ENCODE peak calls at places on chromosomes 1 and 21, in five cellular contexts. S is NT2/D1, F is H1, K is HepG2, M is GM12878. G is an unnamed sample.

GRCh38 chr21:35051287-35051818 is 2.3 kb upstream of the RUNX1 start:
- DNase-seq in S (peak; percentile 70), F (peak; percentile 58), K (peak; percentile 82), M (no peak), G (peak; percentile 74)

GRCh38 chr1:34843392-34844251 is 15.9 kb downstream of the SMIM12 start:
- DNase-seq in S (peak; percentile 43), F (no peak), K (no peak), M (no peak), G (no peak)

GRCh38 chr1:62362061-62362951 is 43.1 kb upstream of the KANK4 start:
- DNase-seq in S (no peak), F (no peak), K (no peak), M (no peak), G (no peak)

GRCh38 chr21:43718872-43719747 is at the start of gene PDXK:
- DNase-seq in S (peak; percentile 68), F (no peak), K (peak; percentile 67), M (peak; percentile 35), G (peak; percentile 95)

GRCh38 chr1:20597650-20598049 is 8.8 kb downstream of the CDA start:
- DNase-seq in S (no peak), F (no peak), K (no peak), M (no peak), G (no peak)

GRCh38 chr1:106721779-106722178 is 334.7 kb upstream of the PRMT6 start:
- DNase-seq in S (no peak), F (no peak), K (no peak), M (no peak), G (no peak)

GRCh38 chr21:15430577-15430976 is 299.2 kb upstream of the USP25 start:
- DNase-seq in S (no peak), F (no peak), K (no peak), M (no peak), G (no peak)

GRCh38 chr1:159932296-159933285 is 7.3 kb upstream of the TAGLN2 start:
- DNase-seq in S (no peak), F (no peak), K (no peak), M (no peak), G (no peak)

GRCh38 chr21:42815217-42815616 is 64.1 kb downstream of the WDR4 start:
- DNase-seq in S (no peak), F (no peak), K (no peak), M (no peak), G (no peak)

GRCh38 chr1:248015801-248016200 is 2.3 kb downstream of the OR2L5 start:
- DNase-seq in S (no peak), F (no peak), K (no peak), M (no peak), G (no peak)

GRCh38 chr1:167864392-167864992 is 49.4 kb downstream of the ADCY10 start:
- DNase-seq in S (no peak), F (no peak), K (no peak), M (no peak), G (no peak)

GRCh38 chr1:166721145-166721544 is 118.1 kb upstream of the POGK start:
- DNase-seq in S (peak; percentile 28), F (no peak), K (no peak), M (no peak), G (no peak)

GRCh38 chr1:226548281-226549093 is at the start of gene STUM:
- DNase-seq in S (no peak), F (no peak), K (no peak), M (no peak), G (peak; percentile 74)

GRCh38 chr1:111596499-111596898 is 23.1 kb upstream of the RAP1A start:
- DNase-seq in S (no peak), F (no peak), K (no peak), M (no peak), G (no peak)

GRCh38 chr1:7771673-7772299 is 690 bp downstream of the VAMP3 start:
- DNase-seq in S (no peak), F (no peak), K (peak; percentile 16), M (no peak), G (no peak)

GRCh38 chr1:197951089-197951488 is 33.9 kb downstream of the LHX9 start:
- DNase-seq in S (no peak), F (no peak), K (no peak), M (no peak), G (no peak)

GRCh38 chr1:233523047-233523446 is 90.9 kb upstream of the KCNK1 start:
- DNase-seq in S (peak; percentile 30), F (no peak), K (no peak), M (no peak), G (no peak)

GRCh38 chr1:194723067-194723466 is 1536.7 kb upstream of the B3GALT2 start:
- DNase-seq in S (no peak), F (no peak), K (no peak), M (no peak), G (no peak)

GRCh38 chr1:213979751-213980605 is 7.8 kb upstream of the PROX1 start:
- DNase-seq in S (no peak), F (no peak), K (no peak), M (no peak), G (no peak)

GRCh38 chr1:243218059-243218458 is 37.0 kb downstream of the CEP170 start:
- DNase-seq in S (no peak), F (no peak), K (no peak), M (no peak), G (no peak)

GRCh38 chr1:119181236-119181635 is 40.8 kb upstream of the WARS2 start:
- DNase-seq in S (no peak), F (no peak), K (no peak), M (no peak), G (no peak)

GRCh38 chr1:54245501-54245900 is 45.5 kb downstream of the MRPL37 start:
- DNase-seq in S (no peak), F (no peak), K (no peak), M (no peak), G (no peak)

GRCh38 chr1:54230507-54231339 is 30.8 kb downstream of the MRPL37 start:
- DNase-seq in S (no peak), F (no peak), K (no peak), M (no peak), G (no peak)

GRCh38 chr1:1302006-1302430 is 5.7 kb downstream of the ACAP3 start:
- DNase-seq in S (no peak), F (no peak), K (no peak), M (no peak), G (no peak)

GRCh38 chr1:200242379-200243041 is 167.3 kb downstream of the ZNF281 start:
- DNase-seq in S (no peak), F (no peak), K (no peak), M (no peak), G (peak; percentile 39)
- TF ChIP-seq SUZ12 in S (no peak), F (no peak), K (no peak), M (no peak), G (no peak)

GRCh38 chr1:68346192-68346808 is 103.5 kb downstream of the RPE65 start:
- DNase-seq in S (peak; percentile 33), F (no peak), K (peak; percentile 4), M (no peak), G (peak; percentile 37)
- TF ChIP-seq SUZ12 in S (no peak), F (no peak), K (no peak), M (no peak), G (no peak)

GRCh38 chr1:178048426-178048825 is 45.5 kb upstream of the RASAL2 start:
- DNase-seq in S (no peak), F (no peak), K (no peak), M (no peak), G (no peak)
- TF ChIP-seq SUZ12 in S (no peak), F (no peak), K (no peak), M (no peak), G (no peak)

DNA sequence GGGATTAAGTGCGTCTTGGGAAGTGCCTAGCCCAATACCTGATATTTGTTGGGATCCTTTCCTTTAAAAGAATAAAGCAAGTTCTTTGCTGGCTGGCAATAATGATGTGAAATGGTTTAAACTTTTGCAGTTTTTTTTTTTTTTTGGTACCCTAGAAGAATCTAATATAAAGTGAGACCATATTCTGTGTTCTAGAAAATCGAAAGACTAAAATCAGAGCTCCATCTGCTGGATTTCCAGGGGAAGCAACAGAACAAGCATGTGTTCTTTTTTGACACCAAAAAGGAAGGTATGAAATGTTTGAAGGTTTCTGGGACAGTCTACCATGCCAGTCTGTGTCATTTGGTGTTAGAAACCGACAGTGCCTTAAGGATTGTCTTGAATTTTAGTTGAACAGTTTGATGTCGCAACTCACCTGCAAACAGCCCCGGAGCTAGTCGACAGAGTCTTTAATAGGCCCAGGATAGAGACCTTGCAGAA is 6.4 kb downstream of the UTP11 start:
- DNase-seq in S (no peak), F (no peak), K (peak; percentile 45), M (no peak), G (no peak)
- TF ChIP-seq SUZ12 in S (no peak), F (no peak), K (no peak), M (no peak), G (no peak)

GRCh38 chr21:25909341-25909740 is 174.6 kb downstream of the GABPA start:
- DNase-seq in S (no peak), F (no peak), K (no peak), M (no peak), G (no peak)

GRCh38 chr21:25910809-25911208 is 176.0 kb downstream of the GABPA start:
- DNase-seq in S (no peak), F (no peak), K (no peak), M (no peak), G (no peak)

GRCh38 chr21:25906554-25906953 is 171.8 kb downstream of the GABPA start:
- DNase-seq in S (no peak), F (no peak), K (no peak), M (no peak), G (no peak)

GRCh38 chr21:25908495-25908894 is 173.7 kb downstream of the GABPA start:
- DNase-seq in S (no peak), F (no peak), K (no peak), M (no peak), G (no peak)

GRCh38 chr21:25907573-25908275 is 173.0 kb downstream of the GABPA start:
- DNase-seq in S (no peak), F (no peak), K (no peak), M (no peak), G (no peak)
- TF ChIP-seq SUZ12 in S (no peak), F (no peak), K (no peak), M (no peak), G (no peak)

GRCh38 chr1:209485167-209485566 is 98.3 kb upstream of the CAMK1G start:
- DNase-seq in S (no peak), F (no peak), K (no peak), M (no peak), G (no peak)
- TF ChIP-seq SUZ12 in S (no peak), F (no peak), K (no peak), M (no peak), G (no peak)

DNA sequence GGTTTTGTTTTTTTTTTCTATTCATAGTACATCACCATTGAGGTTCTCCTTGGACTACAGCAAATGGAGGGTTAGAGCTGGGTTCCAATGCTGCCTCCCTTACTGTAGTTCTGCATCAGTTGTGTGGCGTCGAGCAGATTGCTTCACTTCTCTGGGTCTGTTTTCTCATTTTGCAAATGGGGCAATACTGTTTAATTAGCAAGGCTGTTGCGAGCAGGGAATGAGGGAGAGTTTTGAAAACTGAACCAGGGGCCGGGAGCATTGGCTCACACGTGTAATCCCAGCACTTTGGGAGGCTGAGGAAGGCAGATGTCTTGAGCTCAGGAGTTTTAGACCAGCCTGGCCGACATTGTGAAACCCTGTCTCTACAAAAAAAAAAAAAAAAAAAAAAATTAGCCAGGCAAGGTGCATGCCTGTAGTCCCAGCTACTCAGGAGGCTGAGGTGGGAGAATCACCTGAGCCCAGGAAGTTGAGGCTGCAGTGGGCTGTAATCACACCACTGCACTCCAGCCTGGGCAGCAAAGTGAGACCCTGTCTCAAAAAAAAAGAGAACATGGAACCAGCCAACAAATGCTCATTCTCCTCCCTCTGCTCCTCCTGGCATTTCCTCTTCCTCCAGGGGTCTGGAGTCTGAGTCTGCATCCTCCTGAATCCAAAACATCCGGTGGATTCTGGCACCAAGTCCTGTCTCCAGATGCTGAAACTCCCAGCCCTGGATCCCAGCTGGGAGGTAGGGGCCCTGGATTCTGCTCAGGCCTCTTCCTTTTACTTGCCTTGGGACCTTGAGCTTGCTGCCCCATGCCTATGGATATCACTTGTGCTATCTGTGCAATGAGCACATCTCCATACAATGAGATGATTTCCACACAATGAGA is 3.7 kb upstream of the PLOD1 start:
- DNase-seq in S (no peak), F (no peak), K (peak; percentile 32), M (no peak), G (no peak)
- TF ChIP-seq SUZ12 in S (no peak), F (no peak), K (no peak), M (no peak), G (no peak)

G was measured in HEK293T.